ENCODE peak calls at places on chromosomes 4 and X, in nine cellular contexts. One of them, this sample, is unnamed.
A peak's percentile ranks its signal among the peaks of the same experiment; 100 is the strongest.

GRCh38 chr4:155600246-155600645 is 66.4 kb upstream of the GUCY1A1 start:
- DNase-seq in substantia nigra: no peak
- DNase-seq in suprapubic skin: no peak
- DNase-seq in tibial artery: no peak
- DNase-seq in RWPE1: no peak
- DNase-seq in heart left ventricle: no peak
- DNase-seq in neural progenitor cell: no peak
- DNase-seq in hepatocyte: no peak
- DNase-seq in left ventricle myocardium inferior: no peak
- DNase-seq in this sample: no peak

GRCh38 chr4:142959156-142959555 is 113.1 kb upstream of the INPP4B start:
- DNase-seq in suprapubic skin: no peak
- DNase-seq in substantia nigra: no peak
- DNase-seq in left ventricle myocardium inferior: no peak
- DNase-seq in hepatocyte: no peak
- DNase-seq in tibial artery: no peak
- DNase-seq in heart left ventricle: no peak
- DNase-seq in neural progenitor cell: no peak
- DNase-seq in RWPE1: peak; percentile 10
- DNase-seq in this sample: no peak

GRCh38 chr4:53459548-53459947 is 82.1 kb downstream of the FIP1L1 start:
- DNase-seq in left ventricle myocardium inferior: no peak
- DNase-seq in suprapubic skin: no peak
- DNase-seq in substantia nigra: no peak
- DNase-seq in neural progenitor cell: no peak
- DNase-seq in tibial artery: no peak
- DNase-seq in RWPE1: no peak
- DNase-seq in heart left ventricle: no peak
- DNase-seq in hepatocyte: peak; percentile 40
- DNase-seq in this sample: no peak

GRCh38 chrX:106987488-106987887 is 12.5 kb downstream of the MORC4 start:
- DNase-seq in neural progenitor cell: no peak
- DNase-seq in heart left ventricle: no peak
- DNase-seq in hepatocyte: no peak
- DNase-seq in left ventricle myocardium inferior: no peak
- DNase-seq in RWPE1: no peak
- DNase-seq in substantia nigra: no peak
- DNase-seq in tibial artery: no peak
- DNase-seq in suprapubic skin: no peak
- DNase-seq in this sample: no peak

GRCh38 chrX:17930850-17931249 is 69.8 kb upstream of the RAI2 start:
- DNase-seq in left ventricle myocardium inferior: no peak
- DNase-seq in tibial artery: no peak
- DNase-seq in heart left ventricle: no peak
- DNase-seq in substantia nigra: no peak
- DNase-seq in RWPE1: no peak
- DNase-seq in suprapubic skin: no peak
- DNase-seq in neural progenitor cell: no peak
- DNase-seq in hepatocyte: no peak
- DNase-seq in this sample: no peak

GRCh38 chr4:129326810-129327209 is 230.9 kb downstream of the C4orf33 start:
- DNase-seq in hepatocyte: no peak
- DNase-seq in neural progenitor cell: no peak
- DNase-seq in heart left ventricle: no peak
- DNase-seq in suprapubic skin: no peak
- DNase-seq in RWPE1: no peak
- DNase-seq in left ventricle myocardium inferior: no peak
- DNase-seq in substantia nigra: no peak
- DNase-seq in tibial artery: no peak
- DNase-seq in this sample: no peak

GRCh38 chr4:175891863-175892262 is 79.8 kb upstream of the GPM6A start:
- DNase-seq in hepatocyte: peak; percentile 71
- DNase-seq in suprapubic skin: no peak
- DNase-seq in neural progenitor cell: peak; percentile 31
- DNase-seq in left ventricle myocardium inferior: no peak
- DNase-seq in tibial artery: no peak
- DNase-seq in RWPE1: no peak
- DNase-seq in heart left ventricle: no peak
- DNase-seq in substantia nigra: no peak
- DNase-seq in this sample: no peak

GRCh38 chr4:76947369-76947768 is 2.2 kb upstream of the SEPTIN11 start:
- DNase-seq in left ventricle myocardium inferior: no peak
- DNase-seq in tibial artery: peak; percentile 32
- DNase-seq in neural progenitor cell: no peak
- DNase-seq in suprapubic skin: no peak
- DNase-seq in RWPE1: no peak
- DNase-seq in hepatocyte: no peak
- DNase-seq in substantia nigra: no peak
- DNase-seq in heart left ventricle: no peak
- DNase-seq in this sample: no peak

GRCh38 chrX:87961471-87961870 is 443.9 kb downstream of the KLHL4 start:
- DNase-seq in substantia nigra: no peak
- DNase-seq in hepatocyte: peak; percentile 37
- DNase-seq in neural progenitor cell: no peak
- DNase-seq in heart left ventricle: no peak
- DNase-seq in RWPE1: no peak
- DNase-seq in left ventricle myocardium inferior: no peak
- DNase-seq in suprapubic skin: no peak
- DNase-seq in tibial artery: no peak
- DNase-seq in this sample: no peak

GRCh38 chr4:40307627-40308497 is 27.3 kb upstream of the CHRNA9 start:
- DNase-seq in substantia nigra: no peak
- DNase-seq in RWPE1: no peak
- DNase-seq in neural progenitor cell: no peak
- DNase-seq in tibial artery: no peak
- DNase-seq in heart left ventricle: peak; percentile 34
- DNase-seq in hepatocyte: no peak
- DNase-seq in suprapubic skin: no peak
- DNase-seq in left ventricle myocardium inferior: peak; percentile 18
- DNase-seq in this sample: no peak

GRCh38 chr4:102675142-102675541 is 85.6 kb downstream of the MANBA start:
- DNase-seq in tibial artery: no peak
- DNase-seq in RWPE1: no peak
- DNase-seq in neural progenitor cell: no peak
- DNase-seq in suprapubic skin: no peak
- DNase-seq in heart left ventricle: no peak
- DNase-seq in hepatocyte: peak; percentile 77
- DNase-seq in substantia nigra: no peak
- DNase-seq in left ventricle myocardium inferior: no peak
- DNase-seq in this sample: no peak

GRCh38 chr4:1899149-1900086 is 28.2 kb downstream of the NSD2 start:
- DNase-seq in substantia nigra: peak; percentile 41
- DNase-seq in heart left ventricle: peak; percentile 72
- DNase-seq in neural progenitor cell: peak; percentile 88
- DNase-seq in RWPE1: peak; percentile 76
- DNase-seq in suprapubic skin: peak; percentile 87
- DNase-seq in hepatocyte: peak; percentile 88
- DNase-seq in left ventricle myocardium inferior: peak; percentile 56
- DNase-seq in tibial artery: peak; percentile 61
- DNase-seq in this sample: peak; percentile 78

GRCh38 chrX:8433296-8434094 is 31.1 kb upstream of the VCX3B start:
- DNase-seq in RWPE1: peak; percentile 8
- DNase-seq in heart left ventricle: no peak
- DNase-seq in hepatocyte: no peak
- DNase-seq in left ventricle myocardium inferior: no peak
- DNase-seq in neural progenitor cell: no peak
- DNase-seq in tibial artery: no peak
- DNase-seq in substantia nigra: no peak
- DNase-seq in suprapubic skin: no peak
- DNase-seq in this sample: no peak

GRCh38 chr4:151674804-151675290 is 86.0 kb downstream of the GATB start:
- DNase-seq in neural progenitor cell: peak; percentile 73
- DNase-seq in RWPE1: peak; percentile 74
- DNase-seq in left ventricle myocardium inferior: no peak
- DNase-seq in hepatocyte: peak; percentile 83
- DNase-seq in tibial artery: no peak
- DNase-seq in substantia nigra: peak; percentile 50
- DNase-seq in heart left ventricle: no peak
- DNase-seq in suprapubic skin: no peak
- DNase-seq in this sample: peak; percentile 69

GRCh38 chrX:126165401-126165720 is 728 bp downstream of the DCAF12L2 start:
- DNase-seq in RWPE1: no peak
- DNase-seq in left ventricle myocardium inferior: no peak
- DNase-seq in heart left ventricle: no peak
- DNase-seq in suprapubic skin: no peak
- DNase-seq in substantia nigra: no peak
- DNase-seq in neural progenitor cell: no peak
- DNase-seq in hepatocyte: no peak
- DNase-seq in tibial artery: no peak
- DNase-seq in this sample: peak; percentile 23

GRCh38 chrX:68930576-68931317 is 101.9 kb downstream of the EFNB1 start:
- DNase-seq in RWPE1: peak; percentile 8
- DNase-seq in substantia nigra: no peak
- DNase-seq in tibial artery: no peak
- DNase-seq in suprapubic skin: no peak
- DNase-seq in neural progenitor cell: no peak
- DNase-seq in hepatocyte: no peak
- DNase-seq in heart left ventricle: no peak
- DNase-seq in left ventricle myocardium inferior: no peak
- DNase-seq in this sample: no peak

GRCh38 chr4:95572304-95572991 is 23.7 kb upstream of the UNC5C start:
- DNase-seq in tibial artery: peak; percentile 60
- DNase-seq in left ventricle myocardium inferior: peak; percentile 21
- DNase-seq in suprapubic skin: no peak
- DNase-seq in heart left ventricle: peak; percentile 38
- DNase-seq in substantia nigra: no peak
- DNase-seq in neural progenitor cell: no peak
- DNase-seq in hepatocyte: peak; percentile 68
- DNase-seq in RWPE1: peak; percentile 52
- DNase-seq in this sample: peak; percentile 30

DNA sequence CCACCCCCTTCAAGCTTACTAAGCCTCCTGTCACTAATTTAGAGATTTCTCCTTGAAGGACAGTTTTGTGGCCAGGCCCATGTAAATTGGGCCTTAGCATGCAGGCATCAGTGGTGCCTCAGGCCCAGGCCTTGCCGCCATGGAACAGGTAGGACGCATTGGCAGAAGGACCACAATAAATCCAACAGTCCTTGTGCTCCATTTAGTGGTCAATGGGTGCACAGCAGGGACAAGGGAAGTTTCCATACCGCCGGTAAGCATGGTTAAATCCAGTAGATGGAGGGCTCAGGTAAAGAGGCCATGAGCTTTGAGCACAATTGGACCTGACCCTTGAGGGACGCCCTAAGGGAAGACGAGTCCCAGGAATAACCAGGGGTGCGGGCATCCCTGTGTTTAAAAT is 97.3 kb downstream of the UGT2B28 start:
- DNase-seq in hepatocyte: no peak
- DNase-seq in heart left ventricle: no peak
- DNase-seq in suprapubic skin: no peak
- DNase-seq in left ventricle myocardium inferior: no peak
- DNase-seq in neural progenitor cell: no peak
- DNase-seq in substantia nigra: no peak
- DNase-seq in tibial artery: no peak
- DNase-seq in RWPE1: no peak
- DNase-seq in this sample: no peak
- H3K27ac ChIP-seq in hepatocyte: no peak overlapping the region
- H3K27ac ChIP-seq in heart left ventricle: no peak overlapping the region
- H3K27ac ChIP-seq in suprapubic skin: no peak overlapping the region
- H3K27ac ChIP-seq in left ventricle myocardium inferior: no peak overlapping the region
- H3K27ac ChIP-seq in neural progenitor cell: no peak overlapping the region
- H3K27ac ChIP-seq in substantia nigra: no peak overlapping the region
- H3K27ac ChIP-seq in tibial artery: no peak overlapping the region
- H3K27ac ChIP-seq in RWPE1: no peak overlapping the region
- H3K27ac ChIP-seq in this sample: no peak overlapping the region

GRCh38 chr4:158299459-158300007 is 89.2 kb downstream of the TMEM144 start:
- DNase-seq in suprapubic skin: no peak
- DNase-seq in heart left ventricle: no peak
- DNase-seq in hepatocyte: peak; percentile 30
- DNase-seq in substantia nigra: no peak
- DNase-seq in RWPE1: no peak
- DNase-seq in neural progenitor cell: no peak
- DNase-seq in left ventricle myocardium inferior: no peak
- DNase-seq in tibial artery: no peak
- DNase-seq in this sample: no peak

GRCh38 chr4:158300012-158300411 is 89.7 kb downstream of the TMEM144 start:
- DNase-seq in substantia nigra: no peak
- DNase-seq in tibial artery: no peak
- DNase-seq in heart left ventricle: no peak
- DNase-seq in hepatocyte: no peak
- DNase-seq in suprapubic skin: no peak
- DNase-seq in left ventricle myocardium inferior: no peak
- DNase-seq in RWPE1: no peak
- DNase-seq in neural progenitor cell: no peak
- DNase-seq in this sample: no peak

GRCh38 chr4:158302076-158302866 is 92.0 kb downstream of the TMEM144 start:
- DNase-seq in suprapubic skin: no peak
- DNase-seq in substantia nigra: no peak
- DNase-seq in RWPE1: peak; percentile 49
- DNase-seq in tibial artery: no peak
- DNase-seq in hepatocyte: no peak
- DNase-seq in neural progenitor cell: no peak
- DNase-seq in heart left ventricle: no peak
- DNase-seq in left ventricle myocardium inferior: no peak
- DNase-seq in this sample: no peak

GRCh38 chr4:158304694-158305093 is 94.4 kb downstream of the TMEM144 start:
- DNase-seq in heart left ventricle: no peak
- DNase-seq in hepatocyte: no peak
- DNase-seq in RWPE1: no peak
- DNase-seq in left ventricle myocardium inferior: no peak
- DNase-seq in tibial artery: no peak
- DNase-seq in suprapubic skin: no peak
- DNase-seq in neural progenitor cell: no peak
- DNase-seq in substantia nigra: no peak
- DNase-seq in this sample: no peak
- H3K27ac ChIP-seq in heart left ventricle: no peak overlapping the region
- H3K27ac ChIP-seq in hepatocyte: no peak overlapping the region
- H3K27ac ChIP-seq in RWPE1: no peak overlapping the region
- H3K27ac ChIP-seq in left ventricle myocardium inferior: no peak overlapping the region
- H3K27ac ChIP-seq in tibial artery: no peak overlapping the region
- H3K27ac ChIP-seq in suprapubic skin: no peak overlapping the region
- H3K27ac ChIP-seq in neural progenitor cell: no peak overlapping the region
- H3K27ac ChIP-seq in substantia nigra: no peak overlapping the region
- H3K27ac ChIP-seq in this sample: no peak overlapping the region

DNA sequence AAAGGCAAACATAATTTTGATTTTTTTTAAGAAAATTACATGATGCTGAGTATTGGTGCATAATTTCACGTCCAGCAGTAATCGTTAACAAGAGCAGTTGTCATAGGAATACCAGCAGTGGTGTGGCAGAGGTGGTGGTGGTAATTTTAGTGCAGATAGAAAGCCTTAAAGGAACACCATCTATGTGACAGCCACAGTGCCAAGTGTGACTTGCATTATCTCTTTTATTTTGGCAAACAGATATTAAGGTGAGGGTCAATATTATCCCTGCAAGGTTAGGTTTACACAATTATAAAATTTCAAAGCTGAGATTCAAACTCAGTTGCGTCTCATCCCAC is 944.1 kb upstream of the GRID2 start:
- DNase-seq in substantia nigra: no peak
- DNase-seq in suprapubic skin: no peak
- DNase-seq in tibial artery: no peak
- DNase-seq in neural progenitor cell: no peak
- DNase-seq in hepatocyte: no peak
- DNase-seq in RWPE1: no peak
- DNase-seq in left ventricle myocardium inferior: no peak
- DNase-seq in heart left ventricle: no peak
- DNase-seq in this sample: no peak
- H3K27ac ChIP-seq in substantia nigra: no peak overlapping the region
- H3K27ac ChIP-seq in suprapubic skin: no peak overlapping the region
- H3K27ac ChIP-seq in tibial artery: no peak overlapping the region
- H3K27ac ChIP-seq in neural progenitor cell: no peak overlapping the region
- H3K27ac ChIP-seq in hepatocyte: no peak overlapping the region
- H3K27ac ChIP-seq in RWPE1: no peak overlapping the region
- H3K27ac ChIP-seq in left ventricle myocardium inferior: no peak overlapping the region
- H3K27ac ChIP-seq in heart left ventricle: no peak overlapping the region
- H3K27ac ChIP-seq in this sample: no peak overlapping the region

GRCh38 chr4:27720010-27720766 is 859.5 kb downstream of the STIM2 start:
- DNase-seq in hepatocyte: no peak
- DNase-seq in heart left ventricle: no peak
- DNase-seq in substantia nigra: no peak
- DNase-seq in left ventricle myocardium inferior: no peak
- DNase-seq in tibial artery: no peak
- DNase-seq in RWPE1: no peak
- DNase-seq in suprapubic skin: no peak
- DNase-seq in neural progenitor cell: no peak
- DNase-seq in this sample: no peak
- H3K27ac ChIP-seq in hepatocyte: no peak overlapping the region
- H3K27ac ChIP-seq in heart left ventricle: no peak overlapping the region
- H3K27ac ChIP-seq in substantia nigra: no peak overlapping the region
- H3K27ac ChIP-seq in left ventricle myocardium inferior: no peak overlapping the region
- H3K27ac ChIP-seq in tibial artery: no peak overlapping the region
- H3K27ac ChIP-seq in RWPE1: no peak overlapping the region
- H3K27ac ChIP-seq in suprapubic skin: no peak overlapping the region
- H3K27ac ChIP-seq in neural progenitor cell: no peak overlapping the region
- H3K27ac ChIP-seq in this sample: no peak overlapping the region